ENCODE peak calls at places on chromosomes 3 and 15, in five cellular contexts. R is NCI-H1436, X is tibial nerve, Y is progenitor cell of endocrine pancreas, D is NCI-H2107. S is an unnamed sample.

GRCh38 chr3:141271279-141272033 is 39.8 kb downstream of the PXYLP1 start:
- DNase-seq in Y (no peak), X (no peak), D (no peak), R (no peak), S (no peak)

GRCh38 chr3:33437556-33438283 is 2.5 kb downstream of the UBP1 start:
- DNase-seq in R (no peak), D (no peak), X (no peak), Y (no peak), S (no peak)

GRCh38 chr3:161020264-161020663 is 84.9 kb downstream of the B3GALNT1 start:
- DNase-seq in Y (no peak), R (no peak), D (no peak), X (no peak), S (no peak)

GRCh38 chr15:59266015-59266414 is 59.4 kb downstream of the LDHAL6B start:
- DNase-seq in R (no peak), Y (no peak), X (no peak), D (no peak), S (no peak)

GRCh38 chr3:163056874-163057497 is 1560.4 kb downstream of the OTOL1 start:
- DNase-seq in X (peak), Y (peak), R (peak), D (peak), S (no peak)

GRCh38 chr3:133575121-133575520 is 1.6 kb downstream of the CDV3 start:
- DNase-seq in X (no peak), Y (no peak), R (no peak), D (no peak), S (no peak)

GRCh38 chr15:67521770-67522568 is 1.0 kb downstream of the C15orf61 start:
- DNase-seq in X (no peak), Y (no peak), R (no peak), D (no peak), S (no peak)

GRCh38 chr3:185656321-185656840 is 70.3 kb downstream of the SENP2 start:
- DNase-seq in D (no peak), Y (no peak), R (no peak), X (peak), S (no peak)

GRCh38 chr3:57063027-57063426 is 2.6 kb downstream of the SPATA12 start:
- DNase-seq in Y (no peak), X (no peak), R (no peak), D (no peak), S (no peak)

GRCh38 chr15:78177447-78177873 is 28.3 kb downstream of the IDH3A start:
- DNase-seq in X (peak), D (no peak), R (peak), Y (peak), S (no peak)

GRCh38 chr15:88896339-88897033 is 1.1 kb upstream of the HAPLN3 start:
- DNase-seq in Y (no peak), R (no peak), D (no peak), X (no peak), S (no peak)

GRCh38 chr15:91853501-91853967 is at the start of gene SLCO3A1:
- DNase-seq in R (peak), X (peak), Y (peak), D (no peak), S (no peak)

S was measured in DMS79.